ENCODE peak calls at places on chromosome 17, in eight cellular contexts. One of them, this sample, is unnamed.
A peak's percentile ranks its signal among the peaks of the same experiment; 100 is the strongest.

GRCh38 chr17:48544356-48545021 is 420 bp downstream of the HOXB2 start:
- DNase-seq in AG09319: no peak
- DNase-seq in colonic mucosa: peak; percentile 72
- DNase-seq in IMR-90: peak; percentile 93
- DNase-seq in HuH-7.5: no peak
- DNase-seq in activated CD4-positive, alpha-beta T cell treated with anti-CD3 and anti-CD28 coated beads, Interleukin-2, amount 50 U/mL, for 1 hour: peak; percentile 42
- DNase-seq in GF-D8: peak; percentile 31
- DNase-seq in activated CD4-positive, alpha-beta memory T cell treated with anti-CD3 and anti-CD28 coated beads for 36 hours: peak; percentile 63
- DNase-seq in this sample: peak; percentile 60

GRCh38 chr17:81392909-81393654 is 2.2 kb upstream of the BAHCC1 start:
- DNase-seq in AG09319: no peak
- DNase-seq in colonic mucosa: no peak
- DNase-seq in IMR-90: no peak
- DNase-seq in HuH-7.5: no peak
- DNase-seq in activated CD4-positive, alpha-beta T cell treated with anti-CD3 and anti-CD28 coated beads, Interleukin-2, amount 50 U/mL, for 1 hour: no peak
- DNase-seq in GF-D8: no peak
- DNase-seq in activated CD4-positive, alpha-beta memory T cell treated with anti-CD3 and anti-CD28 coated beads for 36 hours: no peak
- DNase-seq in this sample: no peak

GRCh38 chr17:8557176-8557806 is 73.2 kb downstream of the MYH10 start:
- DNase-seq in AG09319: no peak
- DNase-seq in colonic mucosa: no peak
- DNase-seq in IMR-90: no peak
- DNase-seq in HuH-7.5: no peak
- DNase-seq in activated CD4-positive, alpha-beta T cell treated with anti-CD3 and anti-CD28 coated beads, Interleukin-2, amount 50 U/mL, for 1 hour: no peak
- DNase-seq in GF-D8: no peak
- DNase-seq in activated CD4-positive, alpha-beta memory T cell treated with anti-CD3 and anti-CD28 coated beads for 36 hours: no peak
- DNase-seq in this sample: no peak

GRCh38 chr17:28973414-28973813 is 22.1 kb upstream of the PHF12 start:
- DNase-seq in AG09319: no peak
- DNase-seq in colonic mucosa: no peak
- DNase-seq in IMR-90: peak; percentile 46
- DNase-seq in HuH-7.5: no peak
- DNase-seq in activated CD4-positive, alpha-beta T cell treated with anti-CD3 and anti-CD28 coated beads, Interleukin-2, amount 50 U/mL, for 1 hour: no peak
- DNase-seq in GF-D8: no peak
- DNase-seq in activated CD4-positive, alpha-beta memory T cell treated with anti-CD3 and anti-CD28 coated beads for 36 hours: no peak
- DNase-seq in this sample: no peak

GRCh38 chr17:14760719-14761425 is 460.0 kb downstream of the HS3ST3B1 start:
- DNase-seq in AG09319: no peak
- DNase-seq in colonic mucosa: no peak
- DNase-seq in IMR-90: no peak
- DNase-seq in HuH-7.5: peak; percentile 48
- DNase-seq in activated CD4-positive, alpha-beta T cell treated with anti-CD3 and anti-CD28 coated beads, Interleukin-2, amount 50 U/mL, for 1 hour: no peak
- DNase-seq in GF-D8: no peak
- DNase-seq in activated CD4-positive, alpha-beta memory T cell treated with anti-CD3 and anti-CD28 coated beads for 36 hours: no peak
- DNase-seq in this sample: no peak

GRCh38 chr17:39045948-39046679 is 78.9 kb upstream of the FBXO47 start:
- DNase-seq in AG09319: no peak
- DNase-seq in colonic mucosa: no peak
- DNase-seq in IMR-90: no peak
- DNase-seq in HuH-7.5: no peak
- DNase-seq in activated CD4-positive, alpha-beta T cell treated with anti-CD3 and anti-CD28 coated beads, Interleukin-2, amount 50 U/mL, for 1 hour: no peak
- DNase-seq in GF-D8: no peak
- DNase-seq in activated CD4-positive, alpha-beta memory T cell treated with anti-CD3 and anti-CD28 coated beads for 36 hours: no peak
- DNase-seq in this sample: no peak

GRCh38 chr17:76000016-76000754 is 470 bp upstream of the CDK3 start:
- DNase-seq in AG09319: no peak
- DNase-seq in colonic mucosa: peak; percentile 78
- DNase-seq in IMR-90: peak; percentile 16
- DNase-seq in HuH-7.5: peak; percentile 79
- DNase-seq in activated CD4-positive, alpha-beta T cell treated with anti-CD3 and anti-CD28 coated beads, Interleukin-2, amount 50 U/mL, for 1 hour: peak; percentile 66
- DNase-seq in GF-D8: peak; percentile 11
- DNase-seq in activated CD4-positive, alpha-beta memory T cell treated with anti-CD3 and anti-CD28 coated beads for 36 hours: peak; percentile 76
- DNase-seq in this sample: peak; percentile 88

GRCh38 chr17:6549384-6550036 is 6.8 kb downstream of the PITPNM3 start:
- DNase-seq in AG09319: no peak
- DNase-seq in colonic mucosa: no peak
- DNase-seq in IMR-90: no peak
- DNase-seq in HuH-7.5: no peak
- DNase-seq in activated CD4-positive, alpha-beta T cell treated with anti-CD3 and anti-CD28 coated beads, Interleukin-2, amount 50 U/mL, for 1 hour: no peak
- DNase-seq in GF-D8: no peak
- DNase-seq in activated CD4-positive, alpha-beta memory T cell treated with anti-CD3 and anti-CD28 coated beads for 36 hours: no peak
- DNase-seq in this sample: no peak

GRCh38 chr17:1635675-1636465 is 7.2 kb upstream of the SLC43A2 start:
- DNase-seq in AG09319: no peak
- DNase-seq in colonic mucosa: no peak
- DNase-seq in IMR-90: no peak
- DNase-seq in HuH-7.5: no peak
- DNase-seq in activated CD4-positive, alpha-beta T cell treated with anti-CD3 and anti-CD28 coated beads, Interleukin-2, amount 50 U/mL, for 1 hour: no peak
- DNase-seq in GF-D8: no peak
- DNase-seq in activated CD4-positive, alpha-beta memory T cell treated with anti-CD3 and anti-CD28 coated beads for 36 hours: no peak
- DNase-seq in this sample: no peak

GRCh38 chr17:57294075-57294474 is 37.8 kb downstream of the MSI2 start:
- DNase-seq in AG09319: no peak
- DNase-seq in colonic mucosa: no peak
- DNase-seq in IMR-90: no peak
- DNase-seq in HuH-7.5: no peak
- DNase-seq in activated CD4-positive, alpha-beta T cell treated with anti-CD3 and anti-CD28 coated beads, Interleukin-2, amount 50 U/mL, for 1 hour: no peak
- DNase-seq in GF-D8: no peak
- DNase-seq in activated CD4-positive, alpha-beta memory T cell treated with anti-CD3 and anti-CD28 coated beads for 36 hours: no peak
- DNase-seq in this sample: no peak

GRCh38 chr17:81064746-81065475 is 30.0 kb downstream of the BAIAP2 start:
- DNase-seq in AG09319: peak; percentile 27
- DNase-seq in colonic mucosa: no peak
- DNase-seq in IMR-90: peak; percentile 52
- DNase-seq in HuH-7.5: no peak
- DNase-seq in activated CD4-positive, alpha-beta T cell treated with anti-CD3 and anti-CD28 coated beads, Interleukin-2, amount 50 U/mL, for 1 hour: no peak
- DNase-seq in GF-D8: no peak
- DNase-seq in activated CD4-positive, alpha-beta memory T cell treated with anti-CD3 and anti-CD28 coated beads for 36 hours: no peak
- DNase-seq in this sample: no peak